ENCODE peak calls at places on chromosomes 5 and 9, in ten cellular contexts. R is hepatocyte; M is sciatic nerve; F is HCT116; H is RCC 7860; T is iris pigment epithelial cell; Y is left lobe of liver; N is NCI-H1092 treated with DMSO at 0.1 percent for 48 hours; K is central memory CD4-positive, alpha-beta T cell; I is right lobe of liver. B is an unnamed sample.
A peak's percentile ranks its signal among the peaks of the same experiment; 100 is the strongest.

GRCh38 chr9:8845808-8846207 is 1046.2 kb upstream of the DMAC1 start:
- DNase-seq in K (no peak), N (peak; percentile 91), F (no peak), I (no peak), R (no peak), H (no peak), M (no peak), T (no peak), Y (no peak), B (no peak)

GRCh38 chr5:158450761-158451160 is 591.8 kb upstream of the CLINT1 start:
- DNase-seq in Y (no peak), I (no peak), H (peak; percentile 59), M (no peak), T (peak; percentile 58), N (no peak), K (no peak), R (no peak), F (no peak), B (no peak)

GRCh38 chr5:141513021-141513626 is 24.2 kb downstream of the PCDHGC5 start:
- DNase-seq in R (no peak), K (no peak), N (peak; percentile 52), I (no peak), F (no peak), T (peak; percentile 60), Y (no peak), H (peak; percentile 37), M (peak; percentile 70), B (no peak)

GRCh38 chr9:75147638-75148037 is 59.3 kb downstream of the OSTF1 start:
- DNase-seq in R (no peak), F (no peak), N (no peak), M (no peak), Y (no peak), I (no peak), H (no peak), T (peak; percentile 21), K (peak; percentile 37), B (no peak)

GRCh38 chr5:93611510-93611899 is 28.5 kb downstream of the NR2F1 start:
- DNase-seq in N (no peak), H (no peak), F (no peak), I (no peak), K (no peak), Y (no peak), M (no peak), T (no peak), R (no peak), B (no peak)

GRCh38 chr9:138022756-138023393 is 145.3 kb downstream of the CACNA1B start:
- DNase-seq in M (peak; percentile 45), H (no peak), N (peak; percentile 59), T (no peak), I (no peak), F (no peak), K (no peak), Y (peak; percentile 37), R (peak; percentile 29), B (no peak)

GRCh38 chr5:118637947-118638670 is 350.2 kb downstream of the DTWD2 start:
- DNase-seq in T (no peak), H (no peak), M (no peak), Y (no peak), F (no peak), R (no peak), K (no peak), I (no peak), N (no peak), B (no peak)

GRCh38 chr9:16147726-16148125 is 594.9 kb downstream of the CCDC171 start:
- DNase-seq in I (no peak), T (no peak), K (no peak), F (no peak), R (no peak), M (no peak), H (no peak), Y (no peak), N (no peak), B (no peak)

GRCh38 chr5:31196309-31196708 is 2.8 kb downstream of the CDH6 start:
- DNase-seq in N (no peak), K (no peak), T (peak; percentile 33), F (no peak), M (no peak), H (peak; percentile 81), R (peak; percentile 25), I (no peak), Y (no peak), B (peak; percentile 28)

GRCh38 chr5:142960309-142960696 is 190.1 kb downstream of the ARHGAP26 start:
- DNase-seq in Y (no peak), K (no peak), M (no peak), T (peak; percentile 91), N (no peak), I (no peak), F (peak; percentile 81), R (no peak), H (peak; percentile 94), B (peak; percentile 83)

GRCh38 chr5:132386644-132387286 is 17.3 kb downstream of the SLC22A5 start:
- DNase-seq in R (peak; percentile 77), N (peak; percentile 23), I (peak; percentile 78), T (peak; percentile 81), K (peak; percentile 74), H (peak; percentile 55), Y (peak; percentile 75), F (peak; percentile 46), M (peak; percentile 80), B (peak; percentile 76)

GRCh38 chr5:16866795-16867584 is 69.1 kb downstream of the MYO10 start:
- DNase-seq in Y (no peak), M (no peak), H (no peak), T (no peak), K (no peak), R (no peak), N (peak; percentile 72), F (no peak), I (no peak), B (no peak)

GRCh38 chr5:17219006-17219422 is 1.6 kb downstream of the BASP1 start:
- DNase-seq in N (peak; percentile 69), M (peak; percentile 65), F (no peak), K (no peak), I (no peak), Y (no peak), H (no peak), T (no peak), R (peak; percentile 69), B (peak; percentile 38)

GRCh38 chr5:52994266-52994665 is 5.1 kb downstream of the ITGA2 start:
- DNase-seq in M (no peak), N (no peak), H (no peak), F (no peak), R (no peak), I (no peak), Y (no peak), T (peak; percentile 50), K (no peak), B (no peak)

GRCh38 chr9:114433086-114433485 is 45.3 kb upstream of the AKNA start:
- DNase-seq in T (no peak), F (no peak), R (no peak), I (peak; percentile 22), M (no peak), H (no peak), N (no peak), Y (no peak), K (no peak), B (no peak)

GRCh38 chr9:78295731-78296130 is 1.2 kb upstream of the PSAT1 start:
- DNase-seq in M (no peak), Y (peak; percentile 46), K (no peak), N (no peak), R (no peak), T (no peak), H (no peak), F (no peak), I (no peak), B (no peak)

GRCh38 chr5:147413266-147413665 is 96.6 kb downstream of the DPYSL3 start:
- DNase-seq in M (no peak), N (no peak), I (no peak), F (no peak), H (no peak), Y (no peak), R (no peak), T (no peak), K (no peak), B (no peak)

GRCh38 chr5:43312076-43312620 is 1.1 kb downstream of the HMGCS1 start:
- DNase-seq in Y (no peak), K (no peak), H (no peak), N (no peak), R (no peak), I (no peak), F (no peak), T (no peak), M (no peak), B (no peak)

GRCh38 chr5:40801771-40802562 is 3.8 kb upstream of the PRKAA1 start:
- DNase-seq in Y (no peak), N (no peak), R (no peak), K (no peak), I (no peak), F (no peak), H (no peak), T (no peak), M (no peak), B (no peak)

GRCh38 chr9:137429974-137430722 is 7.0 kb downstream of the NOXA1 start:
- DNase-seq in T (no peak), R (no peak), N (peak; percentile 14), F (no peak), K (no peak), H (no peak), M (no peak), Y (peak; percentile 46), I (no peak), B (peak; percentile 34)

GRCh38 chr9:85610074-85610855 is 131.5 kb downstream of the AGTPBP1 start:
- DNase-seq in Y (no peak), M (no peak), R (peak; percentile 81), T (peak; percentile 76), I (no peak), H (peak; percentile 46), K (peak; percentile 45), N (peak; percentile 78), F (peak; percentile 51), B (peak; percentile 81)

GRCh38 chr9:38724749-38725148 is 4.8 kb upstream of the FAM240B start:
- DNase-seq in H (no peak), I (no peak), M (no peak), K (no peak), T (no peak), R (no peak), F (no peak), N (no peak), Y (no peak), B (no peak)

GRCh38 chr5:127055880-127056653 is 17.2 kb downstream of the C5orf63 start:
- DNase-seq in N (no peak), T (no peak), Y (no peak), F (no peak), K (no peak), I (no peak), R (no peak), M (no peak), H (no peak), B (no peak)

GRCh38 chr5:139982975-139983240 is 60.2 kb downstream of the NRG2 start:
- DNase-seq in I (no peak), F (no peak), N (no peak), Y (no peak), H (no peak), T (no peak), R (no peak), K (no peak), M (no peak), B (no peak)

GRCh38 chr9:110443146-110443877 is 105.6 kb upstream of the TXNDC8 start:
- DNase-seq in M (no peak), K (no peak), F (no peak), N (peak; percentile 41), H (no peak), I (no peak), R (peak; percentile 16), Y (no peak), T (peak; percentile 81), B (peak; percentile 31)

GRCh38 chr5:111308951-111309350 is 84.8 kb downstream of the CAMK4 start:
- DNase-seq in N (no peak), Y (no peak), I (no peak), R (no peak), F (no peak), M (no peak), H (no peak), K (no peak), T (no peak), B (no peak)

GRCh38 chr5:2442686-2443354 is 308.7 kb downstream of the IRX2 start:
- DNase-seq in I (no peak), T (no peak), F (no peak), N (no peak), Y (no peak), M (no peak), K (no peak), H (no peak), R (no peak), B (no peak)

GRCh38 chr9:135294826-135295225 is 184.8 kb upstream of the PPP1R26 start:
- DNase-seq in K (no peak), Y (peak; percentile 15), M (no peak), H (no peak), N (no peak), F (peak; percentile 12), I (no peak), T (no peak), R (no peak), B (no peak)